ENCODE peak calls at places on chromosomes 11 and 22, in nine cellular contexts. E is thoracic aorta, K is fibroblast of lung, S is lower lobe of right lung, N is transverse colon, W is right cardiac atrium, Y is RWPE1, T is vagina, I is substantia nigra. F is an unnamed sample.

GRCh38 chr11:86070435-86071056 is 1.7 kb upstream of the PICALM start:
- DNase-seq in T (no peak), I (no peak), S (no peak), W (no peak), K (peak), E (no peak), Y (no peak), N (no peak), F (no peak)

GRCh38 chr11:96393753-96394348 is 4.0 kb downstream of the JRKL start:
- DNase-seq in W (no peak), I (no peak), Y (peak), T (no peak), S (no peak), K (peak), N (no peak), E (no peak), F (no peak)

GRCh38 chr11:62544521-62545436 is 1.8 kb downstream of the AHNAK start:
- DNase-seq in N (peak), E (no peak), W (peak), T (no peak), I (no peak), S (no peak), Y (no peak), K (peak), F (peak)

GRCh38 chr11:120089036-120090001 is 48.6 kb downstream of the TRIM29 start:
- DNase-seq in I (peak), Y (no peak), W (no peak), N (no peak), T (no peak), K (no peak), S (no peak), E (peak), F (no peak)

GRCh38 chr11:2759228-2760195 is 59.7 kb upstream of the KCNQ1OT1 start:
- DNase-seq in I (no peak), S (peak), E (no peak), K (no peak), W (no peak), N (peak), T (no peak), Y (no peak), F (peak)

GRCh38 chr11:9211322-9211721 is 53.8 kb downstream of the DENND5A start:
- DNase-seq in W (no peak), K (no peak), S (no peak), I (no peak), E (no peak), Y (no peak), T (no peak), N (no peak), F (no peak)

GRCh38 chr11:93740031-93740801 is 1.1 kb downstream of the TAF1D start:
- DNase-seq in K (peak), Y (no peak), S (peak), N (peak), W (no peak), I (no peak), T (no peak), E (no peak), F (no peak)

GRCh38 chr11:99370557-99371200 is 349.9 kb downstream of the CNTN5 start:
- DNase-seq in W (peak), K (peak), E (no peak), S (no peak), Y (peak), T (no peak), N (no peak), I (no peak), F (no peak)

GRCh38 chr11:99739464-99740089 is 718.8 kb downstream of the CNTN5 start:
- DNase-seq in E (no peak), I (no peak), W (no peak), K (peak), Y (peak), T (no peak), N (no peak), S (no peak), F (no peak)

GRCh38 chr22:44380716-44381500 is 68.2 kb upstream of the SHISAL1 start:
- DNase-seq in T (no peak), E (no peak), N (no peak), S (peak), K (no peak), W (peak), I (no peak), Y (no peak), F (peak)

GRCh38 chr11:102709211-102709980 is 3.8 kb upstream of the MMP27 start:
- DNase-seq in K (no peak), I (no peak), Y (no peak), E (no peak), S (no peak), T (no peak), N (no peak), W (no peak), F (no peak)

GRCh38 chr11:10350341-10350740 is 45.5 kb downstream of the ADM start:
- DNase-seq in E (no peak), T (no peak), K (peak), N (no peak), W (no peak), I (no peak), S (no peak), Y (peak), F (no peak)

GRCh38 chr11:4862447-4863236 is 13.6 kb upstream of the OR51S1 start:
- DNase-seq in W (no peak), I (no peak), K (no peak), N (no peak), E (no peak), T (no peak), Y (no peak), S (no peak), F (no peak)

GRCh38 chr11:112219476-112220232 is 6.6 kb upstream of the PTS start:
- DNase-seq in Y (peak), S (no peak), N (peak), W (no peak), E (no peak), T (no peak), K (peak), I (no peak), F (peak)

GRCh38 chr11:370087-370941 is 1.0 kb downstream of the B4GALNT4 start:
- DNase-seq in S (peak), E (no peak), I (no peak), T (no peak), N (no peak), K (no peak), W (peak), Y (no peak), F (no peak)

DNA sequence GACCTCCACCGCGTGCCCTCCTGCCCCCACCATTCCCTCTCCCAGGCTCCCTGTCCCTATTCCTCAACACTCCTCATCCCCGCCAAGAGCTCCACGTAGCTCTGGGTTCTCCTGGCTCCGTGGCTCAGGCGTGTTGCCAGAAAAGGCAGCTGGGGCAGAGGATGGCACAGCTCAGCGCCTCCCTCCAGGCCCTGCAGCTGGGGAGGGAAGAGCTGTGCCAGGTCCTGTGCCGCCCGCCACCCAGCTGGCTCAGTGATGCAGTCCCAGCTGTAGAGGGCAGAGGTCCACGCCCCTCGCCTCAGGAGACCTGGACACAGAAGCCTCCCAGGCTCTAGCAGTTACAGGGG is 4.2 kb downstream of the ARHGAP1 start:
- DNase-seq in T (no peak), W (peak), S (no peak), E (no peak), K (no peak), Y (no peak), N (no peak), I (peak), F (no peak)
- H3K27ac ChIP-seq in T (peak), W (peak), S (peak), E (peak), K (no peak), Y (peak), N (no peak), I (peak), F (peak)

GRCh38 chr22:37471721-37472417 is 14.3 kb downstream of the MFNG start:
- DNase-seq in I (no peak), E (no peak), K (no peak), N (no peak), W (no peak), S (no peak), T (no peak), Y (no peak), F (no peak)
- H3K27ac ChIP-seq in I (no peak), E (no peak), K (no peak), N (no peak), W (no peak), S (no peak), T (no peak), Y (no peak), F (no peak)

GRCh38 chr11:75585271-75585670 is 23.2 kb downstream of the SERPINH1 start:
- DNase-seq in S (no peak), W (no peak), T (no peak), K (no peak), I (no peak), N (no peak), E (no peak), Y (no peak), F (no peak)

GRCh38 chr11:75588067-75588481 is 26.0 kb downstream of the SERPINH1 start:
- DNase-seq in E (no peak), T (no peak), K (no peak), S (no peak), Y (no peak), N (no peak), I (no peak), W (no peak), F (no peak)

GRCh38 chr11:75582461-75582934 is 20.4 kb downstream of the SERPINH1 start:
- DNase-seq in T (no peak), N (no peak), W (no peak), Y (no peak), S (no peak), I (no peak), K (no peak), E (no peak), F (no peak)

GRCh38 chr11:75582935-75583709 is 21.1 kb downstream of the SERPINH1 start:
- DNase-seq in W (peak), S (peak), Y (peak), E (no peak), N (peak), K (peak), T (no peak), I (peak), F (peak)

GRCh38 chr11:75583710-75584658 is 21.9 kb downstream of the SERPINH1 start:
- DNase-seq in Y (no peak), E (no peak), N (peak), T (no peak), I (peak), S (peak), W (peak), K (peak), F (peak)
- H3K27ac ChIP-seq in Y (peak), E (peak), N (peak), T (peak), I (peak), S (peak), W (peak), K (peak), F (peak)

GRCh38 chr11:109000531-109000930 is 335.7 kb downstream of the DDX10 start:
- DNase-seq in S (no peak), T (no peak), W (no peak), E (no peak), I (no peak), K (no peak), Y (no peak), N (no peak), F (no peak)

GRCh38 chr11:108997826-108998225 is 333.0 kb downstream of the DDX10 start:
- DNase-seq in T (no peak), E (no peak), N (no peak), K (no peak), S (no peak), Y (no peak), I (no peak), W (no peak), F (no peak)

DNA sequence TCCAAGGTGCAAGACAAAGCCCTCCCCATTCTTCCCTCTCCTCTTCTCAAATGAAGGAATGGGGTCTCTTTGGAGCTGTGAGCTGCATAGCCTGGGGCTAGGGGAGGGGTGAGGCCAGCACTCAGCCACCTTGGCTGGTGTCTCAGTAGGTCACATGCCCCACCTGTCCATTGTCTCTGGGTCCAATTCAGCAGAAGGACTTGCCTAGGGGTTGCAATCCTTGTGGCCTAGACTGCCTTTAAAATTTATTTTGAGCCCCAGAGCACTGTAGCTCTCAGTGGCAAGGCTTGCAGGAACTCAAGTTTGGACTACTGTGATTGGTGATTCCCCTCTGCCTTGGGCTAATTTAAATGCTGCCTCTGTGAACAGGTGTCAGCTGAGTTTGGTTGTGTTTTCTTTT is 336.7 kb downstream of the DDX10 start:
- DNase-seq in K (no peak), N (no peak), Y (no peak), W (no peak), T (no peak), E (no peak), I (no peak), S (no peak), F (no peak)
- H3K27ac ChIP-seq in K (no peak), N (no peak), Y (no peak), W (no peak), T (no peak), E (no peak), I (no peak), S (no peak), F (no peak)